ENCODE peak calls at places on chromosomes 4 and X, in eight cellular contexts. I, B, Q, W, O, L, Z and V are unnamed samples.

GRCh38 chr4:163331629-163332360 is 601 bp downstream of the NPY1R start:
- DNase-seq in I (no peak), B (peak), Z (no peak), O (no peak), Q (no peak), L (peak), W (peak), V (no peak)

GRCh38 chr4:8504279-8505007 is 63.9 kb downstream of the TRMT44 start:
- DNase-seq in W (no peak), B (no peak), Z (no peak), L (no peak), O (no peak), Q (no peak), I (no peak), V (no peak)

GRCh38 chrX:27555514-27555913 is 34.6 kb upstream of the DCAF8L2 start:
- DNase-seq in I (peak), W (no peak), B (no peak), Q (no peak), L (peak), O (peak), Z (no peak), V (no peak)

GRCh38 chr4:112284166-112284565 is 1.5 kb downstream of the TIFA start:
- DNase-seq in Q (no peak), I (peak), B (peak), L (peak), W (no peak), O (no peak), Z (peak), V (no peak)

GRCh38 chrX:102833136-102833535 is 103.9 kb upstream of the RAB40AL start:
- DNase-seq in I (no peak), B (peak), L (peak), Q (no peak), W (no peak), O (no peak), Z (no peak), V (no peak)

GRCh38 chrX:2723316-2723879 is 28.4 kb upstream of the XG start:
- DNase-seq in L (no peak), Q (no peak), O (no peak), B (no peak), Z (no peak), I (no peak), W (peak), V (no peak)

GRCh38 chr4:946517-947471 is 14.5 kb downstream of the TMEM175 start:
- DNase-seq in Z (no peak), W (peak), Q (no peak), I (no peak), L (no peak), O (no peak), B (no peak), V (no peak)

GRCh38 chr4:30724217-30724616 is 4.0 kb downstream of the PCDH7 start:
- DNase-seq in I (no peak), B (no peak), W (no peak), Z (no peak), Q (no peak), O (no peak), L (no peak), V (no peak)

GRCh38 chr4:33060873-33061542 is 2340.8 kb downstream of the PCDH7 start:
- DNase-seq in Q (no peak), Z (no peak), O (peak), L (peak), I (peak), W (no peak), B (peak), V (no peak)

GRCh38 chrX:50770702-50771101 is 43.3 kb downstream of the SHROOM4 start:
- DNase-seq in L (no peak), Z (no peak), I (peak), Q (no peak), B (no peak), O (no peak), W (no peak), V (no peak)

GRCh38 chrX:106247162-106247561 is 79.1 kb downstream of the PWWP3B start:
- DNase-seq in I (no peak), Z (no peak), B (no peak), L (peak), W (no peak), Q (no peak), O (no peak), V (no peak)

GRCh38 chr4:78644744-78645330 is 93.3 kb downstream of the ANXA3 start:
- DNase-seq in W (peak), B (peak), L (peak), I (peak), Z (peak), O (peak), Q (peak), V (no peak)

GRCh38 chr4:84948056-84948455 is 18.4 kb downstream of the WDFY3 start:
- DNase-seq in W (no peak), O (no peak), Z (no peak), I (no peak), L (peak), Q (no peak), B (peak), V (no peak)

GRCh38 chr4:73067971-73068394 is 1.5 kb downstream of the COX18 start:
- DNase-seq in Z (no peak), Q (no peak), W (no peak), B (no peak), I (no peak), O (no peak), L (peak), V (no peak)

GRCh38 chr4:83010111-83010521 is 507 bp downstream of the LIN54 start:
- DNase-seq in L (peak), O (no peak), Q (no peak), I (peak), Z (peak), W (no peak), B (peak), V (no peak)

GRCh38 chrX:133511041-133511440 is 95.8 kb upstream of the GPC4 start:
- DNase-seq in I (no peak), O (no peak), Z (no peak), W (no peak), L (no peak), B (no peak), Q (no peak), V (no peak)